ENCODE peak calls at places on chromosomes 13 and 19, in nine cellular contexts. U is activated T-helper 1 cell treated with anti-CD3 and anti-CD28 coated beads, Interleukin-12 subunit alpha, Interleukin-12 subunit beta, Interleukin-2, Interleukin-4 antibody, amounts not matched to agents 30 ng/mL and 10 ng/mL and 1 ng/mL, durations not matched to agents 14 hours and 24 hours and 36 hours; N is CD8-positive, alpha-beta T cell; C is stimulated activated CD4-positive, alpha-beta T cell treated with anti-CD3 and anti-CD28 coated beads, Interleukin-1b, Interleukin-23, amount 100 ng/mL, for 24 hours; W is colonic mucosa; F is psoas muscle; O is NCI-H187; Y is amniotic stem cell; K is lower leg skin. G is an unnamed sample.

GRCh38 chr19:51552996-51553725 is 17.9 kb upstream of the ZNF175 start:
- DNase-seq in O (no peak), K (peak; percentile 87), F (peak; percentile 66), W (peak; percentile 63), N (peak; percentile 40), C (peak; percentile 20), U (no peak), Y (peak; percentile 17), G (peak; percentile 78)

GRCh38 chr19:39684283-39684682 is 20.0 kb upstream of the LGALS14 start:
- DNase-seq in W (no peak), U (no peak), F (no peak), K (no peak), O (no peak), C (no peak), N (no peak), Y (no peak), G (no peak)

GRCh38 chr13:59447031-59447430 is 716.7 kb downstream of the DIAPH3 start:
- DNase-seq in Y (no peak), F (no peak), W (no peak), N (no peak), O (no peak), K (no peak), U (no peak), C (no peak), G (no peak)

GRCh38 chr19:4233282-4233853 is 4.0 kb downstream of the EBI3 start:
- DNase-seq in U (peak; percentile 63), Y (no peak), N (peak; percentile 65), O (no peak), C (peak; percentile 58), K (no peak), F (peak; percentile 52), W (peak; percentile 53), G (peak; percentile 81)

GRCh38 chr13:114130708-114131580 is 1.5 kb downstream of the RASA3 start:
- DNase-seq in C (no peak), F (peak; percentile 76), U (peak; percentile 63), W (peak; percentile 47), Y (peak; percentile 82), N (peak; percentile 74), O (peak; percentile 85), K (no peak), G (peak; percentile 88)

GRCh38 chr13:108797354-108797753 is 167.9 kb downstream of the MYO16 start:
- DNase-seq in Y (no peak), W (no peak), F (no peak), O (no peak), C (no peak), N (no peak), U (no peak), K (no peak), G (no peak)

GRCh38 chr13:113748862-113749451 is 10.1 kb upstream of the TMEM255B start:
- DNase-seq in O (no peak), K (no peak), U (no peak), W (no peak), C (no peak), Y (no peak), F (no peak), N (no peak), G (peak; percentile 71)

GRCh38 chr13:32911506-32911905 is 104.7 kb upstream of the KL start:
- DNase-seq in U (peak; percentile 19), N (no peak), K (no peak), Y (no peak), F (no peak), W (no peak), C (no peak), O (no peak), G (no peak)

GRCh38 chr19:53927745-53928144 is 18.7 kb downstream of the CACNG7 start:
- DNase-seq in Y (peak; percentile 36), W (no peak), N (peak; percentile 37), F (no peak), U (peak; percentile 14), O (no peak), K (no peak), C (no peak), G (no peak)

GRCh38 chr13:74770361-74770760 is 636.2 kb upstream of the KLF12 start:
- DNase-seq in O (no peak), U (no peak), C (no peak), Y (peak; percentile 88), K (no peak), N (no peak), W (no peak), F (no peak), G (no peak)

GRCh38 chr19:54416695-54417491 is 1.6 kb downstream of the TTYH1 start:
- DNase-seq in K (no peak), F (no peak), U (no peak), W (no peak), C (no peak), N (no peak), O (no peak), Y (no peak), G (no peak)

GRCh38 chr19:40389404-40390083 is 437 bp downstream of the HIPK4 start:
- DNase-seq in N (no peak), Y (no peak), C (no peak), W (no peak), O (no peak), F (no peak), K (no peak), U (no peak), G (no peak)

GRCh38 chr13:99421271-99421670 is 80.0 kb upstream of the TM9SF2 start:
- DNase-seq in K (peak; percentile 61), N (no peak), O (no peak), W (no peak), F (no peak), U (no peak), C (no peak), Y (no peak), G (no peak)

GRCh38 chr13:64127856-64128255 is 2712.2 kb upstream of the PCDH20 start:
- DNase-seq in N (no peak), F (no peak), C (no peak), W (no peak), K (no peak), U (no peak), O (no peak), Y (no peak), G (no peak)

GRCh38 chr19:2476451-2477140 is 669 bp downstream of the GADD45B start:
- DNase-seq in K (no peak), Y (no peak), F (peak; percentile 61), U (peak; percentile 62), C (peak; percentile 57), O (no peak), N (peak; percentile 67), W (peak; percentile 73), G (peak; percentile 81)

GRCh38 chr13:113548778-113549621 is 35.6 kb upstream of the TFDP1 start:
- DNase-seq in N (no peak), F (no peak), C (no peak), O (peak; percentile 91), Y (no peak), K (peak; percentile 60), U (no peak), W (peak; percentile 14), G (no peak)

GRCh38 chr19:11377237-11377636 is 2.8 kb downstream of the SWSAP1 start:
- DNase-seq in O (no peak), F (no peak), K (no peak), W (no peak), Y (peak; percentile 58), U (no peak), C (no peak), N (no peak), G (no peak)

GRCh38 chr19:39263912-39264305 is 4.3 kb upstream of the IFNL2 start:
- DNase-seq in Y (no peak), N (no peak), O (no peak), F (no peak), W (no peak), U (no peak), K (peak; percentile 76), C (no peak), G (no peak)

GRCh38 chr19:28023064-28023463 is 1189.9 kb downstream of the UQCRFS1 start:
- DNase-seq in F (no peak), W (no peak), K (peak; percentile 10), U (no peak), Y (no peak), O (no peak), N (no peak), C (no peak), G (no peak)

GRCh38 chr19:3544742-3545668 is 6.0 kb downstream of the TEKTIP1 start:
- DNase-seq in K (peak; percentile 95), O (no peak), F (peak; percentile 80), C (peak; percentile 63), U (peak; percentile 66), N (peak; percentile 81), W (peak; percentile 82), Y (no peak), G (peak; percentile 95)

GRCh38 chr19:54391589-54392061 is 23.6 kb upstream of the TTYH1 start:
- DNase-seq in W (no peak), C (no peak), O (no peak), Y (no peak), F (no peak), N (no peak), U (no peak), K (no peak), G (no peak)

GRCh38 chr19:49020342-49020741 is 3.5 kb upstream of the LHB start:
- DNase-seq in K (no peak), U (no peak), W (no peak), N (no peak), Y (no peak), F (no peak), C (no peak), O (no peak), G (no peak)

GRCh38 chr13:94210826-94211225 is 268.7 kb downstream of the DCT start:
- DNase-seq in W (no peak), Y (no peak), N (no peak), F (no peak), U (no peak), C (no peak), O (no peak), K (no peak), G (no peak)

GRCh38 chr13:42574435-42575311 is 721 bp downstream of the TNFSF11 start:
- DNase-seq in F (no peak), K (no peak), Y (no peak), O (no peak), W (no peak), N (peak; percentile 41), C (peak; percentile 50), U (no peak), G (no peak)

GRCh38 chr13:107365466-107366215 is 797.7 kb upstream of the ARGLU1 start:
- DNase-seq in Y (no peak), K (no peak), W (no peak), N (no peak), C (no peak), O (no peak), F (no peak), U (no peak), G (no peak)

GRCh38 chr13:112703935-112704633 is 14.2 kb downstream of the ATP11A start:
- DNase-seq in F (no peak), N (no peak), U (no peak), W (no peak), O (no peak), K (no peak), C (no peak), Y (no peak), G (peak; percentile 47)

GRCh38 chr19:37332839-37333238 is 38.1 kb upstream of the ZNF527 start:
- DNase-seq in W (no peak), F (no peak), K (no peak), U (no peak), O (no peak), N (no peak), C (no peak), Y (no peak), G (no peak)

GRCh38 chr19:4455742-4456565 is 1.6 kb downstream of the UBXN6 start:
- DNase-seq in N (no peak), O (no peak), K (peak; percentile 89), U (no peak), Y (peak; percentile 8), W (no peak), C (no peak), F (peak; percentile 74), G (peak; percentile 68)

GRCh38 chr13:92967923-92968322 is 258.7 kb upstream of the GPC6 start:
- DNase-seq in Y (no peak), F (no peak), K (no peak), N (no peak), U (no peak), W (no peak), C (no peak), O (no peak), G (no peak)

GRCh38 chr13:100513987-100514670 is 74.5 kb downstream of the GGACT start:
- DNase-seq in U (no peak), O (peak; percentile 94), C (no peak), K (no peak), N (no peak), F (no peak), W (no peak), Y (no peak), G (no peak)

GRCh38 chr19:35347171-35347929 is at the start of gene FFAR1:
- DNase-seq in O (no peak), K (peak; percentile 80), W (no peak), Y (no peak), N (peak; percentile 19), F (no peak), U (peak; percentile 42), C (peak; percentile 25), G (peak; percentile 51)

G was measured in aorta.